ENCODE peak calls at places on chromosome 1, in nine cellular contexts. H, B, A, E, V, D, G, M and T are unnamed samples.

GRCh38 chr1:16300436-16300835 is 51.8 kb downstream of the FBXO42 start:
- DNase-seq in H (no peak), B (no peak), A (peak; percentile 64), E (no peak), V (no peak), D (no peak), G (no peak), M (no peak), T (no peak)

GRCh38 chr1:6386371-6386949 is 7.1 kb downstream of the ACOT7 start:
- DNase-seq in H (no peak), B (no peak), A (no peak), E (no peak), V (no peak), D (no peak), G (no peak), M (no peak), T (no peak)

GRCh38 chr1:39258925-39259244 is 54.4 kb downstream of the MACF1 start:
- DNase-seq in H (no peak), B (no peak), A (no peak), E (no peak), V (no peak), D (no peak), G (no peak), M (no peak), T (no peak)

GRCh38 chr1:185775505-185775904 is 41.3 kb downstream of the HMCN1 start:
- DNase-seq in H (no peak), B (no peak), A (no peak), E (peak; percentile 1), V (no peak), D (no peak), G (no peak), M (no peak), T (no peak)

GRCh38 chr1:229757226-229757625 is 131.2 kb downstream of the URB2 start:
- DNase-seq in H (no peak), B (no peak), A (no peak), E (no peak), V (no peak), D (no peak), G (no peak), M (no peak), T (no peak)

GRCh38 chr1:46219551-46220520 is 16.7 kb downstream of the LURAP1 start:
- DNase-seq in H (no peak), B (no peak), A (no peak), E (no peak), V (no peak), D (no peak), G (no peak), M (no peak), T (no peak)

GRCh38 chr1:154353460-154353904 is 28.2 kb downstream of the ATP8B2 start:
- DNase-seq in H (no peak), B (peak; percentile 51), A (no peak), E (no peak), V (no peak), D (no peak), G (no peak), M (peak; percentile 19), T (no peak)

GRCh38 chr1:214548988-214549387 is 2.4 kb downstream of the PTPN14 start:
- DNase-seq in H (no peak), B (peak; percentile 76), A (no peak), E (no peak), V (no peak), D (no peak), G (peak; percentile 78), M (no peak), T (no peak)

GRCh38 chr1:234499119-234500039 is 20.4 kb upstream of the TARBP1 start:
- DNase-seq in H (peak; percentile 83), B (peak; percentile 94), A (peak; percentile 91), E (peak; percentile 16), V (peak; percentile 87), D (no peak), G (peak; percentile 95), M (peak; percentile 94), T (peak; percentile 83)

GRCh38 chr1:198669023-198669698 is 30.3 kb downstream of the PTPRC start:
- DNase-seq in H (no peak), B (no peak), A (no peak), E (no peak), V (no peak), D (no peak), G (no peak), M (no peak), T (no peak)

GRCh38 chr1:28508435-28508754 is 2.6 kb downstream of the RCC1 start:
- DNase-seq in H (no peak), B (no peak), A (no peak), E (no peak), V (no peak), D (no peak), G (no peak), M (no peak), T (no peak)